ENCODE peak calls at places on chromosomes 12 and 14, in seven cellular contexts. T is SK-N-SH, E is fibroblast of pulmonary artery, U is T-cell, S is smooth muscle cell of the brain vasculature, J is fibroblast of gingiva, A is hypothalamus. R is an unnamed sample.

GRCh38 chr12:80241576-80242273 is 142.4 kb downstream of the OTOGL start:
- DNase-seq in T (no peak), E (peak; percentile 33), U (no peak), S (peak; percentile 15), J (peak; percentile 25), A (no peak), R (no peak)

GRCh38 chr12:62799126-62799736 is 135.7 kb downstream of the PPM1H start:
- DNase-seq in T (peak; percentile 81), E (peak; percentile 84), U (no peak), S (peak; percentile 59), J (peak; percentile 47), A (no peak), R (peak; percentile 79)

GRCh38 chr12:54463484-54463883 is 9.9 kb downstream of the GTSF1 start:
- DNase-seq in T (no peak), E (peak; percentile 5), U (no peak), S (no peak), J (peak; percentile 50), A (no peak), R (peak; percentile 43)

GRCh38 chr14:59246566-59246965 is 58.1 kb downstream of the DAAM1 start:
- DNase-seq in T (no peak), E (no peak), U (no peak), S (no peak), J (no peak), A (no peak), R (no peak)

GRCh38 chr12:113196582-113196981 is 11.1 kb downstream of the RITA1 start:
- DNase-seq in T (no peak), E (no peak), U (no peak), S (no peak), J (no peak), A (no peak), R (no peak)

GRCh38 chr12:111904438-111904837 is 62.4 kb downstream of the MAPKAPK5 start:
- DNase-seq in T (no peak), E (no peak), U (no peak), S (no peak), J (no peak), A (no peak), R (no peak)

GRCh38 chr12:104549820-104550480 is 93.2 kb downstream of the CHST11 start:
- DNase-seq in T (no peak), E (peak; percentile 39), U (no peak), S (no peak), J (no peak), A (no peak), R (no peak)

GRCh38 chr12:88132387-88132786 is 9.5 kb downstream of the CEP290 start:
- DNase-seq in T (no peak), E (no peak), U (no peak), S (no peak), J (no peak), A (no peak), R (no peak)

GRCh38 chr12:39958377-39958776 is 147.5 kb downstream of the SLC2A13 start:
- DNase-seq in T (no peak), E (peak; percentile 28), U (no peak), S (no peak), J (no peak), A (no peak), R (no peak)

GRCh38 chr12:13973981-13974380 is 7.4 kb downstream of the GRIN2B start:
- DNase-seq in T (no peak), E (no peak), U (no peak), S (no peak), J (no peak), A (no peak), R (no peak)